ENCODE peak calls at places on chromosomes 6 and 20, in six cellular contexts. R is lower lobe of right lung, I is astrocyte of the cerebellum, H is colonic mucosa, O is cardiac muscle cell, E is fibroblast of lung. W is an unnamed sample.

GRCh38 chr20:61978491-61978890 is 87.2 kb downstream of the TAF4 start:
- DNase-seq in I (no peak), E (no peak), R (no peak), H (no peak), O (no peak), W (no peak)

GRCh38 chr6:11009353-11009752 is 34.8 kb downstream of the ELOVL2 start:
- DNase-seq in H (no peak), E (peak), R (no peak), I (no peak), O (no peak), W (no peak)

GRCh38 chr6:50864601-50865000 is 45.9 kb downstream of the TFAP2B start:
- DNase-seq in E (no peak), H (no peak), I (no peak), O (no peak), R (no peak), W (no peak)

GRCh38 chr20:41655966-41656685 is 37.9 kb upstream of the CHD6 start:
- DNase-seq in I (no peak), E (no peak), R (no peak), O (no peak), H (no peak), W (no peak)

GRCh38 chr6:92538926-92539325 is 880.4 kb downstream of the EPHA7 start:
- DNase-seq in R (no peak), O (no peak), E (no peak), H (no peak), I (no peak), W (no peak)

GRCh38 chr20:59561614-59562277 is 42.6 kb upstream of the PHACTR3 start:
- DNase-seq in O (no peak), H (no peak), E (no peak), I (no peak), R (no peak), W (no peak)

GRCh38 chr20:7798176-7798575 is 142.1 kb downstream of the HAO1 start:
- DNase-seq in I (no peak), E (no peak), H (no peak), O (no peak), R (no peak), W (no peak)

GRCh38 chr6:166556871-166557322 is 29.6 kb downstream of the RAMACL start:
- DNase-seq in O (no peak), I (peak), R (peak), E (peak), H (peak), W (peak)

GRCh38 chr20:5781798-5782750 is 31.9 kb downstream of the SHLD1 start:
- DNase-seq in O (peak), I (no peak), H (peak), E (no peak), R (no peak), W (no peak)

GRCh38 chr6:35417979-35418661 is 34.0 kb upstream of the FANCE start:
- DNase-seq in R (no peak), H (peak), O (no peak), I (no peak), E (no peak), W (no peak)

GRCh38 chr6:84136364-84137050 is 90.9 kb downstream of the CEP162 start:
- DNase-seq in E (no peak), O (no peak), R (no peak), H (no peak), I (no peak), W (no peak)

GRCh38 chr20:61674051-61674450 is 391.6 kb downstream of the TAF4 start:
- DNase-seq in E (no peak), H (no peak), O (no peak), R (peak), I (no peak), W (no peak)

GRCh38 chr6:33599413-33599911 is 19.4 kb upstream of the BAK1 start:
- DNase-seq in O (no peak), R (no peak), H (no peak), I (no peak), E (no peak), W (no peak)

GRCh38 chr20:37983286-37983685 is 50.0 kb downstream of the TTI1 start:
- DNase-seq in I (no peak), H (no peak), O (no peak), E (no peak), R (no peak), W (no peak)

GRCh38 chr6:12103158-12103557 is 91.0 kb downstream of the HIVEP1 start:
- DNase-seq in I (no peak), O (peak), R (no peak), E (no peak), H (no peak), W (no peak)

GRCh38 chr20:50693001-50693400 is 1.7 kb upstream of the RIPOR3 start:
- DNase-seq in H (no peak), O (no peak), E (no peak), R (no peak), I (no peak), W (no peak)

GRCh38 chr20:37265152-37265551 is 3.5 kb upstream of the GHRH start:
- DNase-seq in E (no peak), R (no peak), I (no peak), O (no peak), H (no peak), W (no peak)

GRCh38 chr6:40477246-40478126 is 109.7 kb downstream of the LRFN2 start:
- DNase-seq in R (no peak), E (no peak), O (peak), H (no peak), I (no peak), W (no peak)
- H3K4me3 ChIP-seq in R (no peak), E (no peak), O (no peak), H (no peak), I (no peak), W (no peak)

DNA sequence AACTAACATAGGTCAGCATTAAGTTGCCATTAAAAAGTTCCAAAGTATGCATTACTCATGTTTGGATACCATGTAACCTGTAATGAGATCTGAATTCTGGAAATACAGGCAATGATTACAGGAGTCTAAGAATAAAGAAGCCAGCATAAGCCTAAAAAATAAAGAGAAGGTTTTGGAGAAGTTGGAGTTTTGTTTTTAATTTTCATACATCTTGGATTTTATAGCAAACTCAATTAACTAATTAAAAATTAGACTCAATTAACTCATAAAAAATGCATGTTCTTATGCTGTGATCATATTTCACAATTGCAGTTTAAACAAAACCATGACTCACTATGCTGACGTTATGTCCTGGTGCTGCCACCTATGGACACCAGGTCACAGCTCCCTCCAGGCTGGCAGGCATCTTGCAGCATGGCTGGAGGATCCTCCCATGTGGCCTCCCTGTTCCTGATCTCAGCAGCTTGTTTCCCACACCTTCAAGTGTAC is 648.8 kb upstream of the AGPAT4 start:
- DNase-seq in I (no peak), H (peak), R (no peak), E (peak), O (peak), W (peak)
- TF ChIP-seq CTCF in I (peak), H (peak), R (peak), E (peak), O (peak), W (peak)

GRCh38 chr6:82371799-82372508 is 8.3 kb downstream of the TPBG start:
- DNase-seq in H (no peak), O (no peak), R (no peak), E (peak), I (no peak), W (no peak)
- H3K4me3 ChIP-seq in H (no peak), O (no peak), R (no peak), E (no peak), I (no peak), W (no peak)

GRCh38 chr6:108174371-108175175 is 8.8 kb downstream of the NR2E1 start:
- DNase-seq in O (peak), H (no peak), I (peak), R (no peak), E (peak), W (no peak)

GRCh38 chr6:108171918-108172516 is 6.2 kb downstream of the NR2E1 start:
- DNase-seq in E (no peak), I (no peak), R (no peak), O (no peak), H (no peak), W (no peak)

GRCh38 chr6:108175176-108175591 is 9.4 kb downstream of the NR2E1 start:
- DNase-seq in O (no peak), E (no peak), H (no peak), I (no peak), R (no peak), W (no peak)

GRCh38 chr6:108176281-108177089 is 10.7 kb downstream of the NR2E1 start:
- DNase-seq in H (no peak), O (no peak), R (no peak), I (no peak), E (no peak), W (no peak)

DNA sequence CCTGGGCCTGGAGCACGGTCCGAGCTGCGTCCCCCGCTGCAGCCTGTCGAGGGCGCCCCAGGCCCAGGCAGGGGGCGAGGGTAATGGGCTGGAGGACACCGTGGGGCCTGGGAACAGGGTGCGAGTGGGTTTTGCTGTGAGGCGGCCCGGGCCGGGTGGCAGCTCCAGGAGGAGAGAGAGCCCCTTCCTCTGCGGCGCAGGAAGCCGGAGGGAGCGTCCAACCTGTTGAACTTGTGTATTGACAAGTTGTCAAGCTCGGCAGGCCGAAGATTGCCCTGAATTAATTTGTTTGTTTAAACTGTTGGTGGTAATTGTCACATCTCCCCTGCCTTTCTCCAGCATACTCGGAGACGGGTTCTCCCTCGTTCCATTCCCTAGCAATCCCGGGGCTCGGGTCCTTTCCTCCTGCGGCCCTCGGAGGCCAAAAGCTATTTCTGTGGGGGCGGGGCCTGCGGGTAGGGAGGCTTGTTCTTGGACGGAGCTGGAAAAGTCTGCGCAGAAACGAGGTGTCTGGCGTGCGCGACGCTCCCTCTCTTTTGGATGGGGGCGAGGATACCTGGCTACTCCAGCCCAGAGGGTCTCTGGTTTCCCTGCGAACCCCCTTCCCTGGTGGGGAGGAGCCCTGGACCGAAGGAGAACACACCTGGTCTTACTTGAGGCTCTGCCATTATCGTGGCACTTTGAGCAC is 9.9 kb downstream of the NR2E1 start:
- DNase-seq in I (no peak), E (no peak), O (no peak), H (no peak), R (no peak), W (no peak)
- TF ChIP-seq CTCF in I (no peak), E (no peak), O (no peak), H (no peak), R (peak), W (no peak)